ENCODE peak calls at places on chromosomes 6 and 20, in six cellular contexts. U is A673, J is psoas muscle, L is left ventricle myocardium inferior, F is K562, A is A549. O is an unnamed sample.

GRCh38 chr6:7959453-7959852 is 48.9 kb upstream of the TXNDC5 start:
- DNase-seq in J (no peak), A (no peak), L (no peak), U (no peak), F (no peak), O (no peak)

GRCh38 chr20:24732599-24732998 is 216.5 kb upstream of the CST7 start:
- DNase-seq in A (no peak), J (no peak), L (no peak), F (no peak), U (no peak), O (no peak)

GRCh38 chr6:15044146-15044882 is 201.6 kb upstream of the JARID2 start:
- DNase-seq in J (no peak), F (no peak), A (no peak), L (no peak), U (no peak), O (no peak)

GRCh38 chr6:88177961-88178464 is 11.9 kb upstream of the CNR1 start:
- DNase-seq in L (no peak), A (peak; percentile 56), U (no peak), F (no peak), J (no peak), O (no peak)

GRCh38 chr6:159691133-159691962 is 1.7 kb downstream of the SOD2 start:
- DNase-seq in L (no peak), J (no peak), A (peak; percentile 84), F (peak; percentile 40), U (peak; percentile 83), O (peak; percentile 53)

GRCh38 chr6:139539852-139540251 is 165.4 kb upstream of the CITED2 start:
- DNase-seq in U (peak; percentile 64), F (no peak), A (peak; percentile 76), L (peak; percentile 31), J (peak; percentile 79), O (peak; percentile 56)

GRCh38 chr6:9405369-9405768 is 970.0 kb upstream of the SLC35B3 start:
- DNase-seq in J (no peak), L (no peak), A (peak; percentile 28), U (peak; percentile 14), F (no peak), O (no peak)

GRCh38 chr6:163250122-163250521 is 164.4 kb upstream of the QKI start:
- DNase-seq in J (no peak), L (no peak), U (no peak), F (no peak), A (no peak), O (no peak)

GRCh38 chr6:47146426-47147174 is 104.5 kb upstream of the ADGRF1 start:
- DNase-seq in L (no peak), J (no peak), U (peak; percentile 98), A (no peak), F (no peak), O (no peak)

GRCh38 chr20:46305331-46305972 is 2.8 kb downstream of the CDH22 start:
- DNase-seq in U (no peak), L (no peak), A (no peak), J (no peak), F (no peak), O (no peak)

GRCh38 chr20:33287884-33288283 is 4.9 kb downstream of the BPIFB1 start:
- DNase-seq in F (no peak), U (no peak), A (no peak), L (no peak), J (no peak), O (no peak)

GRCh38 chr20:48880936-48881657 is 40.4 kb upstream of the ARFGEF2 start:
- DNase-seq in A (no peak), L (no peak), F (no peak), U (no peak), J (no peak), O (no peak)

GRCh38 chr20:20010639-20011500 is 6.3 kb upstream of the NAA20 start:
- DNase-seq in A (peak; percentile 46), J (no peak), L (no peak), F (no peak), U (peak; percentile 20), O (no peak)

GRCh38 chr6:61809004-61809595 is 476.9 kb downstream of the KHDRBS2 start:
- DNase-seq in U (peak; percentile 17), A (no peak), J (no peak), L (no peak), F (no peak), O (no peak)

GRCh38 chr20:5703542-5704215 is 46.5 kb upstream of the SHLD1 start:
- DNase-seq in J (no peak), L (no peak), A (no peak), U (no peak), F (no peak), O (peak; percentile 30)

GRCh38 chr6:139931746-139932145 is 557.3 kb upstream of the CITED2 start:
- DNase-seq in F (no peak), A (no peak), U (no peak), J (no peak), L (no peak), O (no peak)

GRCh38 chr6:107154131-107154906 is 39.0 kb upstream of the BEND3 start:
- DNase-seq in A (no peak), L (no peak), F (peak; percentile 17), J (no peak), U (no peak), O (no peak)

GRCh38 chr6:56450882-56451739 is 191.6 kb downstream of the DST start:
- DNase-seq in L (peak; percentile 84), U (peak; percentile 26), F (no peak), J (peak; percentile 29), A (no peak), O (peak; percentile 70)

GRCh38 chr20:57598491-57598890 is 21.7 kb downstream of the ZBP1 start:
- DNase-seq in J (no peak), F (no peak), L (no peak), A (no peak), U (no peak), O (no peak)

GRCh38 chr6:17589402-17590116 is 10.5 kb upstream of the FAM8A1 start:
- DNase-seq in L (no peak), U (peak; percentile 65), F (no peak), J (no peak), A (peak; percentile 72), O (no peak)

GRCh38 chr6:167337675-167338449 is 13.0 kb downstream of the TTLL2 start:
- DNase-seq in F (peak; percentile 2), U (no peak), L (no peak), A (no peak), J (no peak), O (no peak)

GRCh38 chr6:165725201-165725600 is 62.2 kb upstream of the PDE10A start:
- DNase-seq in L (no peak), F (no peak), U (peak; percentile 2), A (peak; percentile 19), J (no peak), O (no peak)

GRCh38 chr6:71107935-71108420 is 151.1 kb upstream of the B3GAT2 start:
- DNase-seq in L (no peak), F (no peak), A (no peak), J (no peak), U (peak; percentile 29), O (peak; percentile 44)

GRCh38 chr6:31730631-31731086 is 1.6 kb upstream of the DDAH2 start:
- DNase-seq in F (no peak), A (no peak), L (no peak), J (no peak), U (no peak), O (no peak)

GRCh38 chr6:4364711-4365110 is 229.3 kb upstream of the ECI2 start:
- DNase-seq in A (no peak), F (no peak), L (no peak), U (no peak), J (no peak), O (no peak)
- H3K4me1 ChIP-seq in A (peaks cover 27% of the 10 kb centered on the region), F (no peaks in the 10 kb centered on the region), L (peaks cover 11% of the 10 kb centered on the region), U (no peaks in the 10 kb centered on the region), J (peaks cover 17% of the 10 kb centered on the region), O (peaks cover 5% of the 10 kb centered on the region)

DNA sequence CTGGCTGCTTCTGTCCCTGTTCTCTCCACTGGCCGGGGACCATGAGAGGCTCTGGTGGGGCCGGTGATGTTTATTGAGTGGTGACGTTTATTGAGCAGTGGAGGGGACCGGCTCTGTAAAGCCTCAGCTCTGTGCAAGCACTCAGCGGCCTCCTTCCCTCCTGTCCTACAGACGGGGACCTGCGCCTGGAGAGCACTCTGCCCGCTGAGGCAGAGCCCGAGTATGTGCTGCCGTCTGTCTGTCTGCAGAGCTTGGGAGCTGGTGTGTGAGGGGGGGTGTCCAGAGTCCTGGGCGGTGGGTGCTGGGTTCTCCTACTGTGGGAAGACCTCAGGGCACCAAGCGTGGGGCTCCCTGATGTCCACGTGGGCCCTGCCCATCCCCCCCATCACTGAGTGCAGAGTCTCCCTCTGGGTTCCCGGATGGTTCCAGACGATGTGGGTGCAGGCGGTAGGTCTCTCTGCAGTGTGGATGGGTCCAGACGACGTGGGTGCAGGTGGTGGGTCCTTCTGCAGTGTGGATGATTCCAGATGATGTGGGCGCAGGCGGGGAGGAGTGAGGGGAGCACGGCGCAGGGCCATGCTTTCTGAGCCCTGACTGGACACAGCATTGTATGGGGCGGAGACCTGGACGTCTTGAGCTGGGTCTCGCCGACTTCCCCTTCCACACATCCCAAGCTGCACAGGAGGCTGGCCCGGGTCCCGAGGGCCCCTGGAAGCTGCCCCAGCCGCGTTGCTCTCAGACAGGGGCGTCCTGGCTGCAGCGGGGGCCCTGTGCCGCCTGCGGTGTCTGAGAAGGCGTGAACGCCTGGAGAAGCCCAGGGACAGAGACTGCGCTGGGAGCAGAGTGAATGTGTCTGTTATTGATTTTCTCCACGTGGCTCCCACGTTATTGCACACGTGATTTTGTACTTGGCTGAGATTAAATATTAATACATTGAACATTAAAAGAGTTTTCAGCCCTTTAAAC is 14.9 kb upstream of the BHLHE23 start:
- DNase-seq in L (peak; percentile 7), A (no peak), U (no peak), J (no peak), F (no peak), O (no peak)
- H3K4me1 ChIP-seq in L (no peaks in the 10 kb centered on the region), A (no peaks in the 10 kb centered on the region), U (peaks cover 13% of the 10 kb centered on the region), J (no peaks in the 10 kb centered on the region), F (no peaks in the 10 kb centered on the region), O (no peaks in the 10 kb centered on the region)

GRCh38 chr20:41038149-41038877 is 9.7 kb downstream of the TOP1 start:
- DNase-seq in F (no peak), U (no peak), J (no peak), A (no peak), L (no peak), O (no peak)
- H3K4me1 ChIP-seq in F (peaks cover 26% of the 10 kb centered on the region), U (peaks cover 19% of the 10 kb centered on the region), J (peaks cover 54% of the 10 kb centered on the region), A (peaks cover 27% of the 10 kb centered on the region), L (peaks cover 83% of the 10 kb centered on the region), O (peaks cover 14% of the 10 kb centered on the region)

GRCh38 chr6:157985378-157986155 is 3.9 kb downstream of the SYNJ2 start:
- DNase-seq in A (no peak), L (no peak), U (no peak), J (no peak), F (no peak), O (no peak)
- H3K4me1 ChIP-seq in A (peaks cover 76% of the 10 kb centered on the region), L (peaks cover 61% of the 10 kb centered on the region), U (peaks cover 29% of the 10 kb centered on the region), J (peaks cover 37% of the 10 kb centered on the region), F (peaks cover 29% of the 10 kb centered on the region), O (peaks cover 7% of the 10 kb centered on the region)

GRCh38 chr20:61850457-61850856 is 215.2 kb downstream of the TAF4 start:
- DNase-seq in U (no peak), A (no peak), L (no peak), J (no peak), F (no peak), O (no peak)
- H3K4me1 ChIP-seq in U (no peaks in the 10 kb centered on the region), A (no peaks in the 10 kb centered on the region), L (no peaks in the 10 kb centered on the region), J (no peaks in the 10 kb centered on the region), F (no peaks in the 10 kb centered on the region), O (no peaks in the 10 kb centered on the region)

O was measured in heart right ventricle.